ENCODE peak calls at places on chromosome 7, in six cellular contexts. U is PC-3, Q is hepatocyte, G is GM23338, N is SK-N-SH, L is HCT116. Z is an unnamed sample. For H3K4me1 and H3K9me2, the result is how much of the 10 kb centered on the place peaks cover.

GRCh38 chr7:87600130-87601124 is at the start of gene ABCB1:
- DNase-seq in U (no peak), Q (peak), G (peak), N (peak), L (peak), Z (no peak)

GRCh38 chr7:98418636-98419315 is 17.9 kb upstream of the BAIAP2L1 start:
- DNase-seq in U (peak), Q (peak), G (no peak), N (peak), L (peak), Z (no peak)

GRCh38 chr7:105743351-105743812 is 133.0 kb downstream of the ATXN7L1 start:
- DNase-seq in U (no peak), Q (no peak), G (peak), N (no peak), L (no peak), Z (no peak)

GRCh38 chr7:92769361-92769633 is 67.1 kb downstream of the CDK6 start:
- DNase-seq in U (no peak), Q (no peak), G (no peak), N (no peak), L (no peak), Z (no peak)

GRCh38 chr7:131488361-131488760 is 68.1 kb downstream of the PODXL start:
- DNase-seq in U (peak), Q (no peak), G (peak), N (no peak), L (no peak), Z (no peak)

GRCh38 chr7:97003262-97004236 is 1.8 kb upstream of the DLX6 start:
- DNase-seq in U (no peak), Q (no peak), G (peak), N (peak), L (no peak), Z (no peak)

GRCh38 chr7:19491821-19492452 is 216.9 kb downstream of the POLR1F start:
- DNase-seq in U (peak), Q (peak), G (peak), N (peak), L (peak), Z (peak)

GRCh38 chr7:151274376-151274760 is 25.9 kb upstream of the SMARCD3 start:
- DNase-seq in U (no peak), Q (no peak), G (no peak), N (no peak), L (no peak), Z (no peak)

GRCh38 chr7:132275811-132276210 is 300.5 kb downstream of the PLXNA4 start:
- DNase-seq in U (no peak), Q (no peak), G (no peak), N (no peak), L (no peak), Z (no peak)

GRCh38 chr7:55085511-55086412 is 66.9 kb downstream of the EGFR start:
- DNase-seq in U (no peak), Q (no peak), G (no peak), N (no peak), L (no peak), Z (no peak)

GRCh38 chr7:105269397-105269796 is 119.3 kb downstream of the SRPK2 start:
- DNase-seq in U (no peak), Q (no peak), G (no peak), N (no peak), L (no peak), Z (no peak)

GRCh38 chr7:137900137-137900536 is 53.4 kb upstream of the DGKI start:
- DNase-seq in U (no peak), Q (no peak), G (no peak), N (no peak), L (no peak), Z (no peak)

GRCh38 chr7:81175291-81175942 is 256.6 kb upstream of the SEMA3C start:
- DNase-seq in U (peak), Q (no peak), G (no peak), N (no peak), L (no peak), Z (no peak)

GRCh38 chr7:99563650-99564049 is 5.2 kb downstream of the ZNF655 start:
- DNase-seq in U (peak), Q (peak), G (no peak), N (no peak), L (no peak), Z (no peak)

GRCh38 chr7:42342381-42342780 is 105.4 kb upstream of the GLI3 start:
- DNase-seq in U (no peak), Q (no peak), G (no peak), N (no peak), L (no peak), Z (no peak)

GRCh38 chr7:125253454-125254182 is 324.0 kb upstream of the POT1 start:
- DNase-seq in U (peak), Q (no peak), G (no peak), N (no peak), L (no peak), Z (no peak)

GRCh38 chr7:125255793-125256192 is 326.2 kb upstream of the POT1 start:
- DNase-seq in U (peak), Q (no peak), G (peak), N (no peak), L (no peak), Z (no peak)

GRCh38 chr7:125256446-125256845 is 326.8 kb upstream of the POT1 start:
- DNase-seq in U (no peak), Q (peak), G (peak), N (no peak), L (no peak), Z (no peak)

GRCh38 chr7:125254521-125254920 is 324.9 kb upstream of the POT1 start:
- DNase-seq in U (no peak), Q (no peak), G (no peak), N (no peak), L (no peak), Z (no peak)

GRCh38 chr7:125257617-125258016 is 328.0 kb upstream of the POT1 start:
- DNase-seq in U (no peak), Q (no peak), G (no peak), N (no peak), L (no peak), Z (no peak)
- H3K4me1 ChIP-seq in U (under half), Q (under half), G (half or more), N (under half), L (under half), Z (under half)

GRCh38 chr7:40520986-40521738 is 386.4 kb downstream of the SUGCT start:
- DNase-seq in U (no peak), Q (no peak), G (no peak), N (no peak), L (no peak), Z (no peak)

GRCh38 chr7:40527723-40528122 is 392.9 kb downstream of the SUGCT start:
- DNase-seq in U (no peak), Q (no peak), G (no peak), N (no peak), L (no peak), Z (no peak)

GRCh38 chr7:40526951-40527350 is 392.1 kb downstream of the SUGCT start:
- DNase-seq in U (no peak), Q (no peak), G (no peak), N (no peak), L (no peak), Z (no peak)

GRCh38 chr7:40530292-40530691 is 395.5 kb downstream of the SUGCT start:
- DNase-seq in U (no peak), Q (no peak), G (no peak), N (no peak), L (no peak), Z (no peak)

DNA sequence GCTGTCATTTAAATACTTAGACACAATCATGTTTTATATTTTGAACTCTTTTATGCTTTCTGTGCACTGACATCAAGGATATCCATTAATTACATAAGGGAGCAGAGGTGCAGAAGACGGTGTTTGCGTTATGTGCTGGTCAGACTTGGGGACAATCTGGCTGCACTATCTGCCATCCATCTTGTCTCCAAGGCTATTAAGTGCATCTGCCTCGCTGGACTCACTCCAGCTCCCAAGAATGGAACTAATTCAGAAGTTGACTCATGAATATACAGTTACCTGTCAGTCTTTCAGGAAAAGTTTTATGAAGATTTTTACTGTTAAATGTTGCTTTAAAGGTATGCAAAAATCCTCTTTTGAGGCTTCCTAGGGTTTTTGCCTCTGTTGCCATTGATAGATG is 391.0 kb downstream of the SUGCT start:
- DNase-seq in U (peak), Q (no peak), G (no peak), N (peak), L (no peak), Z (no peak)
- H3K9me2 ChIP-seq in U (under half), Q (under half), G (under half), N (under half), L (under half), Z (under half)

GRCh38 chr7:141674201-141674671 is 27.7 kb downstream of the DENND11 start:
- DNase-seq in U (peak), Q (no peak), G (peak), N (no peak), L (no peak), Z (no peak)

GRCh38 chr7:141676618-141677017 is 25.3 kb downstream of the DENND11 start:
- DNase-seq in U (peak), Q (no peak), G (no peak), N (no peak), L (no peak), Z (no peak)

GRCh38 chr7:141671705-141672496 is 30.1 kb downstream of the DENND11 start:
- DNase-seq in U (no peak), Q (no peak), G (no peak), N (no peak), L (no peak), Z (no peak)

GRCh38 chr7:141675431-141676210 is 26.3 kb downstream of the DENND11 start:
- DNase-seq in U (no peak), Q (no peak), G (no peak), N (no peak), L (no peak), Z (no peak)

DNA sequence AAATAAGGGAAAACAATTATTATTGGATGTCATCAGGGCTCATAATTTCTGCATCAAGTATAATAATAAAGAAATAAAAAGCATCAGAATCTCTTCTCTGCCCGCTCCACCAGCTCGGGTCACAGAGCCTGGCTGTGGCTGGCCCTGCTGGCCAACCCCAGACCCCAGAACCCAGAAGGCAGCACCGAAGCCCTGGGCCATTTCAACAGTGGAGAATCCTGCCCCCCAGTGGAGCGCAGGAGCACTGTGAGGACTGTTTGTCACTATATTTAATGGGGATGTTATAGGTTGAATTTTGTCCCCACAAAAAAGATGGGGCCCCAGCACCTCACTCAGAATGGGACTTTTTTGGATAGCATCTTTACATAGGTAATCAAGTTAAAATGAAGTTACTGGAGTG is 27.3 kb downstream of the DENND11 start:
- DNase-seq in U (no peak), Q (no peak), G (peak), N (peak), L (no peak), Z (peak)
- TF ChIP-seq CTCF in U (peak), Q (peak), G (peak), N (peak), L (peak), Z (peak)

DNA sequence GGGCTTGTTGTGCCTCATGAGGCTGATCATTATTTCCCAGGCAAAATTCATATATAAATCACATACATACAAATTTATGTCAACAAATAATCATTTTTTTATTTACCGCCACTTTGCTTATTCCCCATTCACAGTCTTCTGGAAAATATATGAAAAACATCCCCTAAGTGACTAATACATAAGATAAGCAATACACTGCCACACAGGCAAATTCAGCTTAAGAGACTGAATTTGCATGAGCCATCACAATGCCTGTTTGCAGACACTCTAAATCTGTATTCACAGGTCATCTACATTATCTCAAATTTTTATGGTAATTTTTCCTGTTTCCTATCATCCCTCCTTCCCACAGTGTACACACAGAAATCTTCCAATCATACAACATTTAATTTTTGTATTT is 13.2 kb downstream of the OSBPL3 start:
- DNase-seq in U (no peak), Q (no peak), G (no peak), N (no peak), L (no peak), Z (no peak)
- H3K4me1 ChIP-seq in U (half or more), Q (under half), G (under half), N (under half), L (half or more), Z (half or more)

GRCh38 chr7:4873071-4873944 is 10.2 kb downstream of the RADIL start:
- DNase-seq in U (no peak), Q (no peak), G (no peak), N (peak), L (no peak), Z (no peak)
- H3K9me2 ChIP-seq in U (under half), Q (under half), G (under half), N (under half), L (under half), Z (under half)

GRCh38 chr7:75985518-75986146 is 8.8 kb downstream of the TMEM120A start:
- DNase-seq in U (no peak), Q (peak), G (no peak), N (peak), L (no peak), Z (no peak)
- TF ChIP-seq CTCF in U (no peak), Q (no peak), G (no peak), N (no peak), L (no peak), Z (no peak)

GRCh38 chr7:6395898-6396582 is 51.7 kb downstream of the DAGLB start:
- DNase-seq in U (no peak), Q (no peak), G (no peak), N (no peak), L (no peak), Z (no peak)

GRCh38 chr7:6389728-6390127 is 58.0 kb downstream of the DAGLB start:
- DNase-seq in U (no peak), Q (no peak), G (no peak), N (no peak), L (no peak), Z (no peak)

GRCh38 chr7:6393667-6394056 is 54.1 kb downstream of the DAGLB start:
- DNase-seq in U (no peak), Q (no peak), G (no peak), N (no peak), L (no peak), Z (no peak)

GRCh38 chr7:6392712-6393666 is 54.8 kb downstream of the DAGLB start:
- DNase-seq in U (peak), Q (peak), G (no peak), N (no peak), L (peak), Z (no peak)

DNA sequence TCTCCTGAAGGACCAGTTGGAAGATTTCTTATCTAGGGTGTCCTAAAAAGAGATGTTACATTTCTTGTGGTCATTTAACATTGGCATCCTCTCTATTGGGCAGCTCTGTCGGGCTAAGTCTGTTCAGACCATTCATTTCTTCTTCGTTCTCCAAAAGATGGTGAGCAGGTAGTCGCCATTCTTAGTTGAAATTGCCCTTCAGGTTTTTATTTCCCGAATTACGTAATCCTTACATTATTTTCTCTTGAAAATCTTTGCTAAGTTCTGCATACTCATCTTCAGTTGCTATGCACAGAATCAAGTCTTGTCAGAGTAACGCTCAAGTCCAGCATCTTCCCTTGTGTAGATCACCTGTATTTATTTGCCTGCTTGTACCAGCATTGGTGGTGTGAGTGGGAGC is 53.6 kb downstream of the DAGLB start:
- DNase-seq in U (no peak), Q (no peak), G (no peak), N (no peak), L (no peak), Z (no peak)
- H3K4me1 ChIP-seq in U (under half), Q (under half), G (under half), N (under half), L (under half), Z (under half)

GRCh38 chr7:39952378-39952777 is 2.3 kb downstream of the CDK13 start:
- DNase-seq in U (peak), Q (no peak), G (no peak), N (no peak), L (no peak), Z (peak)

GRCh38 chr7:39952791-39953190 is 2.7 kb downstream of the CDK13 start:
- DNase-seq in U (peak), Q (no peak), G (no peak), N (no peak), L (no peak), Z (no peak)

GRCh38 chr7:39958038-39958437 is 8.0 kb downstream of the CDK13 start:
- DNase-seq in U (no peak), Q (no peak), G (no peak), N (no peak), L (no peak), Z (peak)

GRCh38 chr7:39951943-39952194 is 1.8 kb downstream of the CDK13 start:
- DNase-seq in U (no peak), Q (no peak), G (no peak), N (no peak), L (no peak), Z (no peak)

GRCh38 chr7:39954694-39955093 is 4.6 kb downstream of the CDK13 start:
- DNase-seq in U (no peak), Q (no peak), G (no peak), N (no peak), L (no peak), Z (no peak)
- H3K9me2 ChIP-seq in U (under half), Q (under half), G (under half), N (under half), L (under half), Z (under half)

DNA sequence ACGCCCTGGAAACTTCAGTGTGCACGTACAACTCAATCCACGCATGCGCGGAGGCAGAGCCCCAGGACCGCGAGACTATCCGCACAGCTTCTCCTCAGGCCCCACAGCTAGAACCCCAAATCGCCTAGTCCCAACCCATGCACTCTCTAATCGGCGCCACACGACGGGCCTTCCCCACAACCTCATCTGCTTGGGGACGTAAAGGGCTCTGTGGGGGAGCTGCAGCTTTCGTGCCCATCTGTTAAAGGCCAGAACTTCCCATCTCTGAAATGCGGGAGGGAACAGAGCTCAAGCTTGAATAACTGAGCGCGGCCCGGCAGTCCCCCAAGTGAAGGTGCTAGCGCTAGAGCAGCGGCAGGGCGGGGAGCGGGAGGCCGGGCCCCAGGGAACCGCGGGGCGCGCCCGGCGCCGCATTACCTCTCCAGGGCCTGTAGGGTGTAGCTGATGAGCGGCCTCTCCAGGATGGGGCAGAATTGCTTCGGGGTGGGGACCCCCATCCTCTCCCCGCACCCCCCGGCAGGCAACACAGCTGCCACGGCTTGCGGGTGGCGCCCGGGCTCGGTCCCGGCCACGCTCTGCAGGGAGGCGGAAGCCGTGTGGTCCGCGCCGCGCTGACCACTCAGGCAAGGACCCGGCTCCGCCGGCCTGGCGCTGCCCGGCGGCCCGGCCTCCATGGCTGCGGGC is 547 bp downstream of the CRPPA start:
- DNase-seq in U (peak), Q (peak), G (peak), N (peak), L (peak), Z (no peak)
- TF ChIP-seq CTCF in U (peak), Q (peak), G (peak), N (peak), L (no peak), Z (no peak)

GRCh38 chr7:876077-876971 is at the start of gene GET4:
- DNase-seq in U (peak), Q (peak), G (peak), N (peak), L (peak), Z (peak)
- H3K4me1 ChIP-seq in U (under half), Q (under half), G (under half), N (under half), L (under half), Z (under half)

Z was measured in OCI-LY7.